ENCODE peak calls at places on chromosomes 5 and 9, in four cellular contexts. I is kidney, N is neural progenitor cell, V is PC-3. X is an unnamed sample. For H3K4me1 and H3K9me3, the result is how much of the 10 kb centered on the place peaks cover.

GRCh38 chr5:178289438-178289837 is 56.8 kb upstream of the PHYKPL start:
- DNase-seq in I (peak), N (no peak), V (no peak), X (no peak)

GRCh38 chr5:174399411-174399810 is 325.0 kb upstream of the MSX2 start:
- DNase-seq in I (no peak), N (no peak), V (no peak), X (no peak)

GRCh38 chr9:25677301-25678146 is 720 bp downstream of the TUSC1 start:
- DNase-seq in I (peak), N (peak), V (peak), X (peak)

GRCh38 chr9:15155323-15155722 is 151.7 kb downstream of the TTC39B start:
- DNase-seq in I (no peak), N (no peak), V (no peak), X (no peak)

GRCh38 chr5:72790188-72790587 is 26.3 kb upstream of the TNPO1 start:
- DNase-seq in I (no peak), N (no peak), V (no peak), X (no peak)

GRCh38 chr5:143800715-143801114 is 11.2 kb upstream of the HMHB1 start:
- DNase-seq in I (no peak), N (no peak), V (no peak), X (no peak)

GRCh38 chr5:78162253-78162862 is 132.1 kb downstream of the AP3B1 start:
- DNase-seq in I (no peak), N (peak), V (peak), X (no peak)

GRCh38 chr5:151249280-151249679 is 3.7 kb upstream of the GM2A start:
- DNase-seq in I (no peak), N (no peak), V (no peak), X (peak)

GRCh38 chr9:98182069-98182820 is 10.2 kb downstream of the CORO2A start:
- DNase-seq in I (no peak), N (no peak), V (no peak), X (no peak)

GRCh38 chr9:10059044-10059443 is 553.8 kb downstream of the PTPRD start:
- DNase-seq in I (no peak), N (no peak), V (no peak), X (no peak)

GRCh38 chr5:168390491-168390890 is 95.8 kb upstream of the RARS1 start:
- DNase-seq in I (no peak), N (no peak), V (peak), X (no peak)

GRCh38 chr5:135218486-135218755 is 180.6 kb downstream of the MACROH2A1 start:
- DNase-seq in I (peak), N (no peak), V (no peak), X (peak)

GRCh38 chr5:79824444-79824843 is 134.8 kb downstream of the CMYA5 start:
- DNase-seq in I (no peak), N (no peak), V (no peak), X (no peak)

GRCh38 chr9:13070612-13071595 is 208.6 kb downstream of the MPDZ start:
- DNase-seq in I (no peak), N (no peak), V (no peak), X (no peak)

GRCh38 chr9:13076616-13077015 is 202.9 kb downstream of the MPDZ start:
- DNase-seq in I (no peak), N (no peak), V (peak), X (no peak)

GRCh38 chr9:13071921-13072320 is 207.6 kb downstream of the MPDZ start:
- DNase-seq in I (no peak), N (no peak), V (no peak), X (no peak)
- H3K4me1 ChIP-seq in I (under half), N (under half), V (under half), X (under half)

GRCh38 chr5:179549973-179550510 is 312 bp upstream of the RUFY1 start:
- DNase-seq in I (no peak), N (no peak), V (peak), X (no peak)

GRCh38 chr5:179554981-179555380 is 4.6 kb downstream of the RUFY1 start:
- DNase-seq in I (no peak), N (no peak), V (no peak), X (no peak)

GRCh38 chr5:179553875-179554274 is 3.5 kb downstream of the RUFY1 start:
- DNase-seq in I (no peak), N (no peak), V (peak), X (no peak)

GRCh38 chr5:179553006-179553405 is 2.7 kb downstream of the RUFY1 start:
- DNase-seq in I (no peak), N (no peak), V (no peak), X (no peak)

DNA sequence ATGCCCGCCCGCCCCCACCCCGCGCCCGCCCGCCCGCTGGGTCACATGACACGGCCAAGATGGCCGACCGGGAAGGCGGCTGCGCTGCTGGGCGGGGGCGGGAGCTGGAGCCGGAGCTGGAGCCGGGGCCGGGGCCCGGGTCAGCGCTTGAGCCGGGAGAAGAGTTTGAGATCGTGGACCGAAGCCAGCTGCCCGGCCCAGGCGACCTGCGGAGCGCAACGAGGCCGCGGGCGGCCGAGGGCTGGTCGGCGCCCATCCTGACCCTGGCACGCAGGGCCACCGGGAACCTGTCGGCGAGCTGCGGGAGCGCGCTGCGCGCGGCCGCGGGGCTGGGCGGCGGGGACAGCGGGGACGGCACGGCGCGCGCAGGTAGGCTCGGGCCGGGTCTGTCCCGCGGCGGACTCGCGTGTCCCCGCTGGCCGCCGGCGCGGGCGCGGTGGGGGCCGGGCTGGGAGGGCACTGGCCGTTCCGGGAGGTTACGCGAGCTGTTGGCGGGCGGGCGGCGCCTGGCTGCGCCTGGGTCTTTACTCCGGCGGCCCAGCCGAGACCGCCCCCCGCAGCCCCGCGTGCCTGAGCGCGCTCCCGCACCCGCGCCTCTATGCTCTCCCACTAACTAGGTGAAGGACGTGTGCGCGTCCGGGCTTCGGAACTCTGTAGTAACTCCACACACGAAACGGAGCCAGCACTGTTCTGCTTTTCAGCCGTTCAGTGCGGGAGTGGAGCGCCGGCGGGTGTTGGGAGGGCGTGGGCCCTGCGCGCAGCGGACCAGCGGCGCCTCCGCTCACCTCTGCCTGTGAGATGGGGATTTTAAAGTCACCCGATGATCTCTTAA is at the start of gene RUFY1:
- DNase-seq in I (peak), N (peak), V (peak), X (peak)
- TF ChIP-seq CTCF in I (no peak), N (no peak), V (no peak), X (no peak)

DNA sequence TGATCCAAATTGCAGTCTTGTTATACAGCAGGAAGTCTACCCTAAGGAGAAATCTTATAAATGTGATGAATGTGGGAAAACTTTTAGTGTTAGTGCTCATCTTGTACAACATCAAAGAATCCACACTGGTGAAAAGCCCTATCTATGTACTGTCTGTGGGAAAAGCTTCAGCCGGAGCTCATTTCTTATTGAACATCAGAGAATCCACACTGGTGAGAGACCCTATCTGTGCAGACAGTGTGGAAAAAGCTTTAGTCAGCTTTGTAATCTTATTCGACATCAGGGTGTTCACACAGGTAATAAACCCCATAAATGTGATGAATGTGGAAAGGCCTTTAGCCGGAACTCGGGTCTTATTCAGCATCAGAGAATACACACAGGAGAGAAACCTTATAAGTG is 10.4 kb downstream of the ZNF189 start:
- DNase-seq in I (no peak), N (no peak), V (no peak), X (no peak)
- H3K9me3 ChIP-seq in I (half or more), N (under half), V (under half), X (half or more)

GRCh38 chr5:116658141-116658540 is 83.5 kb upstream of the SEMA6A start:
- DNase-seq in I (no peak), N (no peak), V (no peak), X (no peak)

GRCh38 chr5:116652903-116653302 is 78.3 kb upstream of the SEMA6A start:
- DNase-seq in I (no peak), N (peak), V (no peak), X (no peak)

GRCh38 chr5:116654890-116655289 is 80.3 kb upstream of the SEMA6A start:
- DNase-seq in I (no peak), N (peak), V (no peak), X (no peak)

GRCh38 chr5:116652196-116652729 is 77.6 kb upstream of the SEMA6A start:
- DNase-seq in I (peak), N (peak), V (no peak), X (no peak)

GRCh38 chr5:116655431-116655830 is 80.8 kb upstream of the SEMA6A start:
- DNase-seq in I (no peak), N (no peak), V (no peak), X (no peak)
- H3K4me1 ChIP-seq in I (under half), N (half or more), V (under half), X (under half)

GRCh38 chr9:131275332-131276106 is 791 bp downstream of the FAM78A start:
- DNase-seq in I (peak), N (peak), V (no peak), X (no peak)
- TF ChIP-seq CTCF in I (no peak), N (peak), V (no peak), X (no peak)

X was measured in suprapubic skin.